ENCODE peak calls at places on chromosome 11, in nine cellular contexts. One of them, this sample, is unnamed.

GRCh38 chr11:83508804-83509203 is 222.6 kb upstream of the CCDC90B start:
- DNase-seq in HCT116: no peak
- DNase-seq in HepG2: peak; percentile 78
- DNase-seq in stomach: no peak
- DNase-seq in prostate gland: no peak
- DNase-seq in H1: no peak
- DNase-seq in GM12878: no peak
- DNase-seq in GM23338: no peak
- DNase-seq in HL-60: peak; percentile 49
- DNase-seq in this sample: no peak

GRCh38 chr11:72685560-72686480 is 11.6 kb upstream of the PDE2A start:
- DNase-seq in HL-60: no peak
- DNase-seq in GM23338: no peak
- DNase-seq in H1: no peak
- DNase-seq in stomach: no peak
- DNase-seq in GM12878: no peak
- DNase-seq in prostate gland: no peak
- DNase-seq in HCT116: no peak
- DNase-seq in HepG2: no peak
- DNase-seq in this sample: no peak

GRCh38 chr11:114081641-114082414 is 22.3 kb downstream of the ZBTB16 start:
- DNase-seq in HCT116: no peak
- DNase-seq in GM23338: no peak
- DNase-seq in H1: no peak
- DNase-seq in stomach: no peak
- DNase-seq in HL-60: peak; percentile 52
- DNase-seq in GM12878: no peak
- DNase-seq in prostate gland: no peak
- DNase-seq in HepG2: no peak
- DNase-seq in this sample: no peak

GRCh38 chr11:128367573-128367972 is 219.8 kb downstream of the ETS1 start:
- DNase-seq in stomach: no peak
- DNase-seq in H1: no peak
- DNase-seq in GM12878: peak; percentile 41
- DNase-seq in HL-60: no peak
- DNase-seq in GM23338: no peak
- DNase-seq in HepG2: no peak
- DNase-seq in HCT116: no peak
- DNase-seq in prostate gland: no peak
- DNase-seq in this sample: no peak

GRCh38 chr11:35427158-35427557 is 7.8 kb upstream of the SLC1A2 start:
- DNase-seq in H1: no peak
- DNase-seq in HepG2: no peak
- DNase-seq in HL-60: no peak
- DNase-seq in stomach: no peak
- DNase-seq in HCT116: no peak
- DNase-seq in GM12878: no peak
- DNase-seq in prostate gland: peak; percentile 40
- DNase-seq in GM23338: no peak
- DNase-seq in this sample: peak; percentile 56

GRCh38 chr11:71500601-71501021 is 26.5 kb upstream of the KRTAP5-7 start:
- DNase-seq in GM12878: no peak
- DNase-seq in HL-60: no peak
- DNase-seq in HepG2: no peak
- DNase-seq in HCT116: peak; percentile 2
- DNase-seq in H1: no peak
- DNase-seq in prostate gland: no peak
- DNase-seq in GM23338: no peak
- DNase-seq in stomach: peak; percentile 30
- DNase-seq in this sample: no peak

GRCh38 chr11:72146625-72147024 is 11.1 kb downstream of the FOLR3 start:
- DNase-seq in H1: no peak
- DNase-seq in GM23338: no peak
- DNase-seq in HCT116: no peak
- DNase-seq in prostate gland: no peak
- DNase-seq in HL-60: no peak
- DNase-seq in HepG2: no peak
- DNase-seq in GM12878: no peak
- DNase-seq in stomach: no peak
- DNase-seq in this sample: no peak

GRCh38 chr11:67267188-67268035 is 1.1 kb downstream of the GRK2 start:
- DNase-seq in HepG2: peak; percentile 61
- DNase-seq in HL-60: peak; percentile 61
- DNase-seq in H1: no peak
- DNase-seq in HCT116: no peak
- DNase-seq in GM12878: no peak
- DNase-seq in prostate gland: peak; percentile 58
- DNase-seq in GM23338: no peak
- DNase-seq in stomach: peak; percentile 76
- DNase-seq in this sample: no peak

GRCh38 chr11:31798057-31799035 is 12.8 kb downstream of the PAX6 start:
- DNase-seq in HCT116: no peak
- DNase-seq in prostate gland: no peak
- DNase-seq in stomach: no peak
- DNase-seq in GM23338: peak; percentile 92
- DNase-seq in HL-60: no peak
- DNase-seq in H1: peak; percentile 89
- DNase-seq in GM12878: no peak
- DNase-seq in HepG2: no peak
- DNase-seq in this sample: no peak

GRCh38 chr11:97965849-97966646 is 1054.7 kb upstream of the CNTN5 start:
- DNase-seq in GM12878: no peak
- DNase-seq in prostate gland: no peak
- DNase-seq in HCT116: no peak
- DNase-seq in HL-60: no peak
- DNase-seq in stomach: no peak
- DNase-seq in GM23338: no peak
- DNase-seq in H1: no peak
- DNase-seq in HepG2: no peak
- DNase-seq in this sample: no peak

GRCh38 chr11:70916321-70916720 is 336.1 kb downstream of the SHANK2 start:
- DNase-seq in stomach: no peak
- DNase-seq in HepG2: no peak
- DNase-seq in HL-60: no peak
- DNase-seq in H1: no peak
- DNase-seq in GM23338: no peak
- DNase-seq in HCT116: no peak
- DNase-seq in GM12878: no peak
- DNase-seq in prostate gland: no peak
- DNase-seq in this sample: peak; percentile 24

GRCh38 chr11:10303558-10304363 is 1.1 kb upstream of the ADM start:
- DNase-seq in stomach: peak; percentile 48
- DNase-seq in GM23338: peak; percentile 80
- DNase-seq in prostate gland: peak; percentile 60
- DNase-seq in HCT116: no peak
- DNase-seq in H1: peak; percentile 68
- DNase-seq in HepG2: peak; percentile 44
- DNase-seq in HL-60: peak; percentile 63
- DNase-seq in GM12878: no peak
- DNase-seq in this sample: no peak

GRCh38 chr11:1303196-1303821 is 6.1 kb downstream of the TOLLIP start:
- DNase-seq in HCT116: no peak
- DNase-seq in H1: peak; percentile 83
- DNase-seq in prostate gland: no peak
- DNase-seq in HL-60: peak; percentile 22
- DNase-seq in GM23338: peak; percentile 70
- DNase-seq in GM12878: no peak
- DNase-seq in HepG2: no peak
- DNase-seq in stomach: peak; percentile 57
- DNase-seq in this sample: peak; percentile 49

GRCh38 chr11:26286472-26287066 is 45.4 kb upstream of the ANO3 start:
- DNase-seq in HCT116: no peak
- DNase-seq in HL-60: no peak
- DNase-seq in GM12878: no peak
- DNase-seq in stomach: no peak
- DNase-seq in H1: no peak
- DNase-seq in prostate gland: no peak
- DNase-seq in HepG2: peak; percentile 2
- DNase-seq in GM23338: peak; percentile 67
- DNase-seq in this sample: no peak

GRCh38 chr11:105621985-105622384 is 12.1 kb downstream of the GRIA4 start:
- DNase-seq in H1: no peak
- DNase-seq in prostate gland: no peak
- DNase-seq in stomach: no peak
- DNase-seq in HCT116: no peak
- DNase-seq in GM12878: no peak
- DNase-seq in HepG2: no peak
- DNase-seq in GM23338: no peak
- DNase-seq in HL-60: no peak
- DNase-seq in this sample: no peak

GRCh38 chr11:128039140-128040021 is 548.0 kb downstream of the ETS1 start:
- DNase-seq in GM12878: no peak
- DNase-seq in HL-60: peak; percentile 96
- DNase-seq in GM23338: no peak
- DNase-seq in H1: no peak
- DNase-seq in prostate gland: peak; percentile 48
- DNase-seq in stomach: peak; percentile 43
- DNase-seq in HepG2: no peak
- DNase-seq in HCT116: no peak
- DNase-seq in this sample: no peak

GRCh38 chr11:818396-819128 is at the start of gene PNPLA2:
- DNase-seq in GM23338: peak; percentile 51
- DNase-seq in GM12878: no peak
- DNase-seq in stomach: peak; percentile 64
- DNase-seq in prostate gland: no peak
- DNase-seq in HepG2: peak; percentile 74
- DNase-seq in HL-60: no peak
- DNase-seq in HCT116: no peak
- DNase-seq in H1: peak; percentile 69
- DNase-seq in this sample: no peak

GRCh38 chr11:110126936-110127335 is 33.7 kb downstream of the ZC3H12C start:
- DNase-seq in H1: no peak
- DNase-seq in prostate gland: no peak
- DNase-seq in GM12878: no peak
- DNase-seq in stomach: no peak
- DNase-seq in HL-60: no peak
- DNase-seq in HCT116: no peak
- DNase-seq in GM23338: no peak
- DNase-seq in HepG2: no peak
- DNase-seq in this sample: no peak

GRCh38 chr11:69443138-69443967 is 38.1 kb upstream of the LINC01488 start:
- DNase-seq in HL-60: peak; percentile 86
- DNase-seq in GM23338: peak; percentile 94
- DNase-seq in GM12878: peak; percentile 46
- DNase-seq in prostate gland: peak; percentile 76
- DNase-seq in H1: peak; percentile 91
- DNase-seq in HepG2: no peak
- DNase-seq in HCT116: peak; percentile 74
- DNase-seq in stomach: peak; percentile 81
- DNase-seq in this sample: peak; percentile 77
- TF ChIP-seq POLR2AphosphoS5 in HL-60: peak; percentile 78
- TF ChIP-seq POLR2AphosphoS5 in GM23338: peak; percentile 58
- TF ChIP-seq POLR2AphosphoS5 in GM12878: peak; percentile 49
- TF ChIP-seq POLR2AphosphoS5 in prostate gland: peak; percentile 64
- TF ChIP-seq POLR2AphosphoS5 in H1: no peak
- TF ChIP-seq POLR2AphosphoS5 in HepG2: no peak
- TF ChIP-seq POLR2AphosphoS5 in HCT116: peak; percentile 64
- TF ChIP-seq POLR2AphosphoS5 in stomach: no peak
- TF ChIP-seq POLR2AphosphoS5 in this sample: no peak

DNA sequence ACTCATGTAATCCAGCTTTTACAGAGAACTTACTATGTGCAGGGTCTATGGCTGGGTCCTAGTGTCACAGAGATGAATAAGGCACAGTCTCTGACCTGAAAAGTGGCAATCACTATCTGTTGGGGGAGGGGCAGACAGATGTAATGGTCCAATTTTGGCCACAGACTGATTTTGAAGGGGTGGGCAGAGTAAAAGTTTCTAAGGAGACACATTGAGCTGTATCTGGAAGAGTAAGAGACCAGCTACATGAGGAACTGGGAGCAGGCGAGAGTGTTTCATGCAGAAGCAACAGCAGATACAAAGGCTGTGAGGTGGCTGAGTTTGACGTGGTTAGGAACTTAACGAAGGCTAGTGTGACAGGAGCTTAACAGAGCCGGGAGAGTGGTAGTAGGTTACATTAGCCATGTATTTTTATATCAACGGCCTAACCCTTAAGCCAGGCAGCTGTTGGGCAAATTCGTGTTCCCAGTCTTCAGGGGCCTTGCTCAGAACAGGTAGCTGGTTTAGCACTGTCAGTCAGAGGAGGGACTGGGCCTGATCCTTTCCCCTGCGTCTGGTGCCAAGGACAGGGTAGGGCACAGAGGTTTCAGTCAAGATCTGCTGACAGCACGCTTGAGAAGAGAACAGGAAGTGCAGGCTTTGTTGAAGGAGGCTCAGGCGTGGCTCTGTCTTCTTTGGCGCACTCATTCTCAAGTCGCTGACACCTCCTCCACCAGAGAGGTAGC is 1.4 kb upstream of the STIM1 start:
- DNase-seq in prostate gland: peak; percentile 41
- DNase-seq in HepG2: no peak
- DNase-seq in stomach: peak; percentile 39
- DNase-seq in GM23338: no peak
- DNase-seq in HCT116: no peak
- DNase-seq in GM12878: peak; percentile 86
- DNase-seq in HL-60: no peak
- DNase-seq in H1: no peak
- DNase-seq in this sample: no peak
- TF ChIP-seq POLR2AphosphoS5 in prostate gland: no peak
- TF ChIP-seq POLR2AphosphoS5 in HepG2: no peak
- TF ChIP-seq POLR2AphosphoS5 in stomach: no peak
- TF ChIP-seq POLR2AphosphoS5 in GM23338: no peak
- TF ChIP-seq POLR2AphosphoS5 in HCT116: no peak
- TF ChIP-seq POLR2AphosphoS5 in GM12878: peak; percentile 87
- TF ChIP-seq POLR2AphosphoS5 in HL-60: peak; percentile 63
- TF ChIP-seq POLR2AphosphoS5 in H1: no peak
- TF ChIP-seq POLR2AphosphoS5 in this sample: no peak

GRCh38 chr11:112024178-112024777 is 930 bp upstream of the DLAT start:
- DNase-seq in prostate gland: no peak
- DNase-seq in HepG2: no peak
- DNase-seq in stomach: no peak
- DNase-seq in GM12878: no peak
- DNase-seq in HL-60: peak; percentile 34
- DNase-seq in H1: no peak
- DNase-seq in HCT116: no peak
- DNase-seq in GM23338: peak; percentile 52
- DNase-seq in this sample: no peak
- TF ChIP-seq POLR2AphosphoS5 in prostate gland: no peak
- TF ChIP-seq POLR2AphosphoS5 in HepG2: no peak
- TF ChIP-seq POLR2AphosphoS5 in stomach: no peak
- TF ChIP-seq POLR2AphosphoS5 in GM12878: no peak
- TF ChIP-seq POLR2AphosphoS5 in HL-60: no peak
- TF ChIP-seq POLR2AphosphoS5 in H1: no peak
- TF ChIP-seq POLR2AphosphoS5 in HCT116: no peak
- TF ChIP-seq POLR2AphosphoS5 in GM23338: no peak
- TF ChIP-seq POLR2AphosphoS5 in this sample: no peak

DNA sequence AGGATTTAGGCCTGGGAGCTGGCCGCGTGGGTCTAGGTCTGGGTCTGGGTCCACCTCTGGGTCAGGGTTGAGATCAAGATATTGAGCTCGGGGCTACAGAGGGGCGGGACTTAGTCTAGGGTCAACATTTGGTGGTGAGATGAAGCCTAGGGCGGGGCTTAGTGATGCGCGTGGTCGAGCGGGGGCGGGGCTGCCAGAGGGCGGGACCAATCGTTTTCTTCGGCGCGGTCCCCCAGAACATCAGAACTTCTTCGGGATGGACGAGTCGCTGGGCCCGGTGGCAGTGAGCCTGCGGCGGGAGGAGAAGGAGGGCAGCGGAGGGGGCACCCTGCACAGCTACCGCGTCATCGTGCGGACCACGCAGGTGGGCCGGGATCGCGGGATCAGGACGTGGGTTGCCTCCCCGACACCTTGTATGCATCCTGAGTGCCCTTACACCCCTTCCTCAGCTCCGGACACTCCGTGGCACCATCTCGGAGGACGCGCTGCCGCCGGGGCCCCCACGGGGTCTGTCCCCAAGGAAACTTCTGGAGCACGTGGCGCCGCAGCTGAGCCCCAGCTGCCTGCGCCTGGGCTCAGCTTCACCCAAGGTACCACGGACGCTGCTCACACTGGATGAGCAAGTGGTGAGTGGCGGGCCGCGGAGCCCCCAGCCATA is 4.2 kb downstream of the SIPA1 start:
- DNase-seq in HepG2: no peak
- DNase-seq in H1: peak; percentile 94
- DNase-seq in GM12878: no peak
- DNase-seq in HL-60: no peak
- DNase-seq in prostate gland: no peak
- DNase-seq in stomach: no peak
- DNase-seq in GM23338: peak; percentile 95
- DNase-seq in HCT116: no peak
- DNase-seq in this sample: no peak
- TF ChIP-seq POLR2AphosphoS5 in HepG2: no peak
- TF ChIP-seq POLR2AphosphoS5 in H1: no peak
- TF ChIP-seq POLR2AphosphoS5 in GM12878: no peak
- TF ChIP-seq POLR2AphosphoS5 in HL-60: no peak
- TF ChIP-seq POLR2AphosphoS5 in prostate gland: no peak
- TF ChIP-seq POLR2AphosphoS5 in stomach: no peak
- TF ChIP-seq POLR2AphosphoS5 in GM23338: peak; percentile 86
- TF ChIP-seq POLR2AphosphoS5 in HCT116: no peak
- TF ChIP-seq POLR2AphosphoS5 in this sample: no peak

This sample was measured in breast epithelium.